ENCODE peak calls at places on chromosomes 12 and 14, in seven cellular contexts. W is neural progenitor cell; J is Daoy; E is naive thymus-derived CD4-positive, alpha-beta T cell; N is LHCN-M2; U is CD8-positive, alpha-beta memory T cell; I is NCI-H774. Z is an unnamed sample.

GRCh38 chr12:53336137-53336785 is at the start of gene SP7:
- DNase-seq in W (peak; percentile 37), J (no peak), E (no peak), N (no peak), U (no peak), I (no peak), Z (no peak)

GRCh38 chr12:30813741-30814687 is 59.3 kb upstream of the CAPRIN2 start:
- DNase-seq in W (no peak), J (no peak), E (no peak), N (no peak), U (no peak), I (no peak), Z (peak; percentile 20)

GRCh38 chr14:104110491-104111209 is 25.1 kb downstream of the ASPG start:
- DNase-seq in W (no peak), J (no peak), E (no peak), N (no peak), U (no peak), I (no peak), Z (no peak)

GRCh38 chr14:105477659-105478623 is 3.3 kb downstream of the CRIP2 start:
- DNase-seq in W (peak; percentile 22), J (no peak), E (peak; percentile 73), N (no peak), U (peak; percentile 77), I (no peak), Z (no peak)

GRCh38 chr12:16096273-16096849 is 181.1 kb downstream of the SLC15A5 start:
- DNase-seq in W (no peak), J (no peak), E (no peak), N (no peak), U (no peak), I (no peak), Z (no peak)

GRCh38 chr12:33438890-33439586 is 581 bp downstream of the SYT10 start:
- DNase-seq in W (peak; percentile 51), J (peak; percentile 6), E (no peak), N (no peak), U (no peak), I (peak; percentile 64), Z (peak; percentile 30)

GRCh38 chr14:21454843-21455550 is 926 bp downstream of the CHD8 start:
- DNase-seq in W (no peak), J (no peak), E (peak; percentile 14), N (no peak), U (no peak), I (no peak), Z (peak; percentile 15)

GRCh38 chr14:99612065-99612736 is 8.2 kb upstream of the CCDC85C start:
- DNase-seq in W (no peak), J (no peak), E (no peak), N (no peak), U (no peak), I (peak; percentile 5), Z (no peak)

GRCh38 chr14:82345149-82345548 is 811.5 kb upstream of the SEL1L start:
- DNase-seq in W (no peak), J (no peak), E (no peak), N (no peak), U (no peak), I (no peak), Z (no peak)

GRCh38 chr12:51820721-51821422 is 27.6 kb downstream of the FIGNL2 start:
- DNase-seq in W (peak; percentile 92), J (peak; percentile 92), E (peak; percentile 80), N (peak; percentile 55), U (peak; percentile 80), I (peak; percentile 85), Z (no peak)

Z was measured in mesenchymal stem cell.